ENCODE peak calls at places on chromosomes 5 and 9, in five cellular contexts. K is OCI-LY7; Q is CD8-positive, alpha-beta T cell; M is esophagus muscularis mucosa; B is PC-3. J is an unnamed sample. For H3K4me1, the result is how much of the 10 kb centered on the place peaks cover.

GRCh38 chr5:126016256-126016655 is 407.0 kb upstream of the GRAMD2B start:
- DNase-seq in M (no peak), Q (no peak), B (no peak), K (no peak), J (no peak)

GRCh38 chr9:125649315-125649714 is 57.7 kb downstream of the MAPKAP1 start:
- DNase-seq in M (no peak), K (no peak), B (peak), Q (no peak), J (peak)

GRCh38 chr5:126339215-126339805 is 83.9 kb upstream of the GRAMD2B start:
- DNase-seq in B (peak), K (peak), Q (no peak), M (no peak), J (peak)

GRCh38 chr9:12708562-12709298 is 15.5 kb downstream of the TYRP1 start:
- DNase-seq in K (no peak), B (peak), Q (no peak), M (no peak), J (no peak)

GRCh38 chr9:13444272-13444608 is 164.7 kb upstream of the MPDZ start:
- DNase-seq in Q (no peak), B (no peak), K (no peak), M (no peak), J (no peak)

GRCh38 chr5:35608881-35609779 is 8.5 kb upstream of the SPEF2 start:
- DNase-seq in M (no peak), B (peak), K (no peak), Q (no peak), J (no peak)

GRCh38 chr9:88476491-88477271 is 58.3 kb upstream of the NXNL2 start:
- DNase-seq in B (peak), K (no peak), M (no peak), Q (no peak), J (no peak)

GRCh38 chr5:2749514-2750025 is 1.9 kb downstream of the IRX2 start:
- DNase-seq in Q (no peak), M (peak), B (no peak), K (no peak), J (no peak)

GRCh38 chr5:120655828-120656435 is 191.8 kb downstream of the PRR16 start:
- DNase-seq in B (peak), M (no peak), K (peak), Q (no peak), J (peak)

GRCh38 chr9:38482918-38483592 is 58.8 kb upstream of the IGFBPL1 start:
- DNase-seq in B (peak), Q (no peak), M (no peak), K (no peak), J (no peak)

GRCh38 chr9:113935677-113936380 is 59.7 kb downstream of the ZNF618 start:
- DNase-seq in B (no peak), K (no peak), Q (no peak), M (peak), J (no peak)

GRCh38 chr9:5626727-5627634 is 1.9 kb upstream of the RIC1 start:
- DNase-seq in M (no peak), Q (no peak), K (peak), B (peak), J (peak)

GRCh38 chr5:96661841-96662724 is at the start of gene CAST:
- DNase-seq in K (peak), Q (peak), M (peak), B (peak), J (peak)

GRCh38 chr5:140327589-140327988 is 18.8 kb downstream of the HBEGF start:
- DNase-seq in K (peak), M (no peak), Q (no peak), B (peak), J (no peak)

GRCh38 chr5:34914671-34915138 is 599 bp downstream of the RAD1 start:
- DNase-seq in M (no peak), Q (no peak), B (peak), K (peak), J (peak)

GRCh38 chr9:90631964-90632363 is 10.7 kb downstream of the DIRAS2 start:
- DNase-seq in Q (no peak), B (no peak), K (no peak), M (no peak), J (no peak)

GRCh38 chr5:90022002-90022710 is 387.4 kb downstream of the CETN3 start:
- DNase-seq in B (peak), K (no peak), M (no peak), Q (no peak), J (no peak)

GRCh38 chr9:131773911-131774379 is 34.1 kb upstream of the RAPGEF1 start:
- DNase-seq in K (peak), Q (no peak), B (peak), M (no peak), J (no peak)

GRCh38 chr5:161921781-161922180 is 73.9 kb downstream of the GABRA1 start:
- DNase-seq in K (no peak), B (no peak), M (no peak), Q (no peak), J (no peak)

GRCh38 chr5:122500245-122501086 is 188.4 kb downstream of the SNCAIP start:
- DNase-seq in M (no peak), B (peak), K (peak), Q (no peak), J (no peak)

GRCh38 chr5:145680169-145680568 is 155.0 kb downstream of the PRELID2 start:
- DNase-seq in K (peak), M (no peak), Q (no peak), B (peak), J (no peak)

GRCh38 chr9:94869415-94869838 is 142.9 kb downstream of the AOPEP start:
- DNase-seq in M (no peak), Q (no peak), B (peak), K (no peak), J (no peak)

GRCh38 chr9:98701576-98701975 is 7.2 kb downstream of the GABBR2 start:
- DNase-seq in Q (no peak), B (no peak), K (no peak), M (no peak), J (no peak)

GRCh38 chr9:77010527-77010926 is 8.9 kb upstream of the FOXB2 start:
- DNase-seq in M (peak), K (no peak), Q (no peak), B (no peak), J (no peak)

GRCh38 chr9:68964102-68964541 is 49.8 kb downstream of the PRKACG start:
- DNase-seq in Q (no peak), B (peak), K (no peak), M (no peak), J (no peak)

GRCh38 chr9:99158629-99159028 is 53.7 kb downstream of the TGFBR1 start:
- DNase-seq in B (no peak), M (no peak), Q (no peak), K (no peak), J (no peak)

GRCh38 chr9:37100750-37101149 is 19.6 kb upstream of the ZCCHC7 start:
- DNase-seq in Q (no peak), K (peak), M (no peak), B (no peak), J (no peak)

GRCh38 chr5:1963358-1963757 is 80.6 kb upstream of the IRX4 start:
- DNase-seq in B (no peak), Q (no peak), M (no peak), K (no peak), J (no peak)

GRCh38 chr5:3313569-3313968 is 282.1 kb upstream of the IRX1 start:
- DNase-seq in Q (no peak), K (no peak), B (no peak), M (no peak), J (no peak)

GRCh38 chr5:134813407-134813806 is 32.4 kb upstream of the C5orf24 start:
- DNase-seq in Q (no peak), K (peak), M (no peak), B (no peak), J (no peak)

GRCh38 chr5:119814655-119815054 is 185.3 kb downstream of the FAM170A start:
- DNase-seq in M (no peak), B (no peak), Q (no peak), K (no peak), J (no peak)

GRCh38 chr5:94367900-94368299 is 250.5 kb downstream of the KIAA0825 start:
- DNase-seq in B (peak), Q (no peak), M (no peak), K (no peak), J (no peak)
- H3K4me1 ChIP-seq in B (under half), Q (under half), M (under half), K (under half), J (under half)

GRCh38 chr5:9283473-9283872 is 262.4 kb downstream of the SEMA5A start:
- DNase-seq in Q (no peak), K (no peak), B (no peak), M (no peak), J (no peak)
- TF ChIP-seq CTCF in Q (no peak), K (peak), B (peak), M (no peak), J (no peak)

GRCh38 chr5:178121450-178122276 is 8.3 kb downstream of the N4BP3 start:
- DNase-seq in M (no peak), K (peak), B (no peak), Q (no peak), J (peak)

GRCh38 chr5:178125253-178125916 is 5.4 kb upstream of the RMND5B start:
- DNase-seq in K (no peak), M (no peak), B (no peak), Q (no peak), J (no peak)

GRCh38 chr5:178122346-178122745 is 8.5 kb upstream of the RMND5B start:
- DNase-seq in B (no peak), M (no peak), Q (no peak), K (no peak), J (no peak)

GRCh38 chr5:178123987-178124925 is 6.6 kb upstream of the RMND5B start:
- DNase-seq in K (no peak), Q (no peak), M (no peak), B (peak), J (no peak)

GRCh38 chr5:178123094-178123986 is 7.5 kb upstream of the RMND5B start:
- DNase-seq in M (no peak), B (no peak), Q (no peak), K (no peak), J (no peak)
- H3K27ac ChIP-seq in M (no peak), B (peak), Q (no peak), K (no peak), J (no peak)

GRCh38 chr9:21833090-21833801 is 30.8 kb downstream of the MTAP start:
- DNase-seq in M (no peak), K (peak), B (no peak), Q (no peak), J (no peak)
- H3K4me1 ChIP-seq in M (under half), K (under half), B (half or more), Q (under half), J (under half)

DNA sequence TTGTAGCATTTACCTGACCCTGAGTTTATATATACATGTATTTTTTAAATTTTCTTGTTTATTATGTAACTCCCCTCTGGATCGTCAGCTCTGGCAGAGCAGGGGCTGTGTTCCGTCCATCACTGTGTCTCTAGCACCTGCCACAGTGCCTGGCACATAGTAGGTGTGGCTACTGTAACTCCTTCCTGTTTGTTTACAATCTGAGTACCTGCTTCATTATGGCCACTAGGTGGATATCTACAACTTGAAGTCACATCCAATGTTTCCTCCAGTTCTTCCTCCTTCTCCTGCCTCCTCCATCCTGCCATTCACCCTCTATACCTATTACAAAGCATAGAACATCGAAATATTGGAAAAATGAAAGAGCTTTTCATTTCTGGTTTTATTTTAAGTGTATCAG is 14.2 kb upstream of the PPP1R2B start:
- DNase-seq in Q (no peak), M (no peak), K (peak), B (peak), J (no peak)
- TF ChIP-seq CTCF in Q (peak), M (no peak), K (peak), B (peak), J (no peak)

GRCh38 chr5:102664946-102665345 is 90.2 kb upstream of the PAM start:
- DNase-seq in B (no peak), Q (no peak), M (no peak), K (no peak), J (no peak)
- H3K27ac ChIP-seq in B (no peak), Q (no peak), M (no peak), K (no peak), J (no peak)

GRCh38 chr5:143314123-143314522 is 89.4 kb downstream of the NR3C1 start:
- DNase-seq in B (no peak), Q (no peak), M (no peak), K (no peak), J (no peak)
- H3K4me1 ChIP-seq in B (half or more), Q (under half), M (half or more), K (under half), J (under half)

J was measured in Peyer's patch.